ENCODE peak calls at places on chromosomes 13 and 19, in eight cellular contexts. G, U, Z, P, B, I, E and T are unnamed samples.

GRCh38 chr13:112931028-112931934 is 37.7 kb upstream of the MCF2L start:
- DNase-seq in G (peak), U (no peak), Z (peak), P (no peak), B (no peak), I (peak), E (no peak), T (peak)

GRCh38 chr13:33110713-33111413 is 94.6 kb downstream of the KL start:
- DNase-seq in G (no peak), U (no peak), Z (no peak), P (no peak), B (peak), I (no peak), E (no peak), T (peak)

GRCh38 chr13:62875118-62875640 is 1459.5 kb upstream of the PCDH20 start:
- DNase-seq in G (peak), U (no peak), Z (no peak), P (no peak), B (no peak), I (no peak), E (no peak), T (no peak)

GRCh38 chr13:24184265-24184841 is 23.8 kb downstream of the SPATA13 start:
- DNase-seq in G (no peak), U (no peak), Z (peak), P (no peak), B (no peak), I (peak), E (no peak), T (no peak)

GRCh38 chr19:48975947-48976847 is 11.1 kb downstream of the FTL start:
- DNase-seq in G (peak), U (no peak), Z (no peak), P (no peak), B (no peak), I (peak), E (no peak), T (peak)

GRCh38 chr13:113357529-113357928 is 6.4 kb downstream of the GRTP1 start:
- DNase-seq in G (peak), U (no peak), Z (peak), P (no peak), B (no peak), I (no peak), E (no peak), T (no peak)

GRCh38 chr19:16260794-16261161 is 63.1 kb downstream of the AP1M1 start:
- DNase-seq in G (no peak), U (no peak), Z (no peak), P (no peak), B (no peak), I (no peak), E (no peak), T (no peak)

GRCh38 chr19:57671124-57671895 is 2.6 kb downstream of the ZSCAN4 start:
- DNase-seq in G (no peak), U (no peak), Z (no peak), P (no peak), B (no peak), I (no peak), E (no peak), T (no peak)

GRCh38 chr13:113452942-113453901 is at the start of gene ADPRHL1:
- DNase-seq in G (no peak), U (no peak), Z (no peak), P (no peak), B (no peak), I (no peak), E (no peak), T (no peak)

GRCh38 chr19:862529-863304 is 3.3 kb downstream of the CFD start:
- DNase-seq in G (no peak), U (peak), Z (no peak), P (peak), B (peak), I (no peak), E (peak), T (peak)

GRCh38 chr19:34254552-34255432 is at the start of gene GARRE1:
- DNase-seq in G (peak), U (peak), Z (peak), P (peak), B (peak), I (peak), E (no peak), T (peak)

GRCh38 chr13:94028234-94029145 is 451.0 kb downstream of the DCT start:
- DNase-seq in G (no peak), U (no peak), Z (no peak), P (no peak), B (no peak), I (no peak), E (no peak), T (no peak)

GRCh38 chr19:54364775-54365257 is at the start of gene LAIR1:
- DNase-seq in G (no peak), U (peak), Z (no peak), P (no peak), B (no peak), I (no peak), E (peak), T (no peak)

GRCh38 chr19:46717034-46717715 is at the start of gene PRKD2:
- DNase-seq in G (peak), U (peak), Z (peak), P (peak), B (peak), I (peak), E (peak), T (peak)

GRCh38 chr13:109209526-109209925 is 576.9 kb downstream of the IRS2 start:
- DNase-seq in G (no peak), U (no peak), Z (no peak), P (no peak), B (no peak), I (no peak), E (no peak), T (no peak)

GRCh38 chr13:42973581-42973980 is 18.5 kb downstream of the EPSTI1 start:
- DNase-seq in G (no peak), U (no peak), Z (no peak), P (no peak), B (no peak), I (no peak), E (no peak), T (no peak)

GRCh38 chr13:72983085-72983768 is 75.6 kb upstream of the KLF5 start:
- DNase-seq in G (peak), U (no peak), Z (peak), P (no peak), B (no peak), I (no peak), E (no peak), T (no peak)

GRCh38 chr19:49637865-49638350 is 2.0 kb downstream of the RRAS start:
- DNase-seq in G (peak), U (no peak), Z (peak), P (no peak), B (no peak), I (peak), E (no peak), T (peak)

GRCh38 chr19:18204394-18205179 is 745 bp upstream of the RAB3A start:
- DNase-seq in G (no peak), U (no peak), Z (no peak), P (no peak), B (peak), I (no peak), E (no peak), T (no peak)

GRCh38 chr13:27789495-27790303 is 2.6 kb upstream of the GSX1 start:
- DNase-seq in G (no peak), U (no peak), Z (no peak), P (no peak), B (no peak), I (no peak), E (no peak), T (no peak)

GRCh38 chr19:31232871-31233270 is 116.4 kb downstream of the TSHZ3 start:
- DNase-seq in G (peak), U (no peak), Z (no peak), P (no peak), B (no peak), I (no peak), E (no peak), T (no peak)

GRCh38 chr19:34135401-34135800 is 36.9 kb upstream of the LSM14A start:
- DNase-seq in G (no peak), U (no peak), Z (no peak), P (no peak), B (no peak), I (no peak), E (no peak), T (no peak)

GRCh38 chr13:92164822-92165221 is 766.4 kb downstream of the GPC5 start:
- DNase-seq in G (no peak), U (no peak), Z (no peak), P (no peak), B (no peak), I (no peak), E (no peak), T (no peak)

GRCh38 chr13:37453246-37453645 is 145.3 kb downstream of the POSTN start:
- DNase-seq in G (peak), U (no peak), Z (no peak), P (no peak), B (no peak), I (no peak), E (no peak), T (no peak)

GRCh38 chr19:53517114-53517741 is 20.7 kb upstream of the ZNF331 start:
- DNase-seq in G (no peak), U (no peak), Z (no peak), P (no peak), B (no peak), I (no peak), E (no peak), T (no peak)

GRCh38 chr19:46232938-46233621 is 3.5 kb downstream of the IGFL1 start:
- DNase-seq in G (no peak), U (no peak), Z (no peak), P (no peak), B (no peak), I (no peak), E (no peak), T (no peak)

GRCh38 chr13:30371649-30372265 is 50.5 kb upstream of the UBE2L5 start:
- DNase-seq in G (peak), U (peak), Z (peak), P (no peak), B (peak), I (peak), E (peak), T (peak)

GRCh38 chr13:44218501-44219240 is 155.0 kb upstream of the SERP2 start:
- DNase-seq in G (no peak), U (no peak), Z (no peak), P (no peak), B (no peak), I (peak), E (no peak), T (peak)

GRCh38 chr19:50723069-50723468 is at the start of gene CLEC11A:
- DNase-seq in G (peak), U (no peak), Z (no peak), P (no peak), B (no peak), I (no peak), E (no peak), T (no peak)

GRCh38 chr19:48274938-48275337 is 5.1 kb downstream of the ZNF114 start:
- DNase-seq in G (peak), U (no peak), Z (no peak), P (no peak), B (no peak), I (no peak), E (no peak), T (no peak)

GRCh38 chr19:28314771-28315170 is 898.2 kb downstream of the UQCRFS1 start:
- DNase-seq in G (no peak), U (no peak), Z (no peak), P (no peak), B (no peak), I (no peak), E (no peak), T (no peak)

GRCh38 chr19:17996826-17997316 is 11.1 kb upstream of the ARRDC2 start:
- DNase-seq in G (peak), U (peak), Z (peak), P (peak), B (peak), I (peak), E (peak), T (peak)

GRCh38 chr13:30334663-30335386 is 27.5 kb upstream of the KATNAL1 start:
- DNase-seq in G (no peak), U (no peak), Z (peak), P (no peak), B (no peak), I (peak), E (no peak), T (peak)

GRCh38 chr19:55116232-55117062 is 990 bp downstream of the PPP1R12C start:
- DNase-seq in G (peak), U (peak), Z (peak), P (peak), B (no peak), I (peak), E (no peak), T (peak)

GRCh38 chr19:10112895-10113591 is 1.6 kb downstream of the P2RY11 start:
- DNase-seq in G (no peak), U (peak), Z (no peak), P (no peak), B (peak), I (peak), E (no peak), T (no peak)